ENCODE peak calls at places on chromosomes 13 and 19, in nine cellular contexts. One of them, this sample, is unnamed.
A peak's percentile ranks its signal among the peaks of the same experiment; 100 is the strongest.

GRCh38 chr13:22080832-22081231 is 410.0 kb downstream of the FGF9 start:
- DNase-seq in fibroblast of lung: no peak
- DNase-seq in endodermal cell: no peak
- DNase-seq in endothelial cell of umbilical vein: no peak
- DNase-seq in GM23338: peak; percentile 65
- DNase-seq in psoas muscle: no peak
- DNase-seq in small intestine: no peak
- DNase-seq in transverse colon: no peak
- DNase-seq in right cardiac atrium: no peak
- DNase-seq in this sample: no peak

GRCh38 chr13:51538626-51539179 is 45.6 kb upstream of the WDFY2 start:
- DNase-seq in endodermal cell: no peak
- DNase-seq in small intestine: no peak
- DNase-seq in GM23338: peak; percentile 67
- DNase-seq in fibroblast of lung: no peak
- DNase-seq in transverse colon: no peak
- DNase-seq in endothelial cell of umbilical vein: no peak
- DNase-seq in right cardiac atrium: no peak
- DNase-seq in psoas muscle: no peak
- DNase-seq in this sample: no peak

GRCh38 chr13:75161804-75162203 is 320.2 kb downstream of the TBC1D4 start:
- DNase-seq in GM23338: peak; percentile 13
- DNase-seq in transverse colon: no peak
- DNase-seq in small intestine: no peak
- DNase-seq in endodermal cell: peak; percentile 63
- DNase-seq in fibroblast of lung: no peak
- DNase-seq in psoas muscle: no peak
- DNase-seq in right cardiac atrium: no peak
- DNase-seq in endothelial cell of umbilical vein: no peak
- DNase-seq in this sample: no peak

GRCh38 chr13:21413013-21413412 is 46.1 kb downstream of the ZDHHC20 start:
- DNase-seq in psoas muscle: no peak
- DNase-seq in endothelial cell of umbilical vein: peak; percentile 14
- DNase-seq in fibroblast of lung: no peak
- DNase-seq in GM23338: no peak
- DNase-seq in transverse colon: no peak
- DNase-seq in small intestine: no peak
- DNase-seq in endodermal cell: no peak
- DNase-seq in right cardiac atrium: no peak
- DNase-seq in this sample: no peak

GRCh38 chr13:21670006-21670882 is 629 bp upstream of the FGF9 start:
- DNase-seq in endothelial cell of umbilical vein: peak; percentile 54
- DNase-seq in GM23338: peak; percentile 76
- DNase-seq in small intestine: peak; percentile 42
- DNase-seq in transverse colon: peak; percentile 66
- DNase-seq in fibroblast of lung: peak; percentile 61
- DNase-seq in endodermal cell: peak; percentile 83
- DNase-seq in psoas muscle: peak; percentile 66
- DNase-seq in right cardiac atrium: peak; percentile 89
- DNase-seq in this sample: no peak

GRCh38 chr19:51783373-51783772 is 11.6 kb upstream of the FPR3 start:
- DNase-seq in transverse colon: no peak
- DNase-seq in right cardiac atrium: no peak
- DNase-seq in GM23338: peak; percentile 61
- DNase-seq in fibroblast of lung: no peak
- DNase-seq in small intestine: no peak
- DNase-seq in endodermal cell: peak; percentile 52
- DNase-seq in psoas muscle: no peak
- DNase-seq in endothelial cell of umbilical vein: no peak
- DNase-seq in this sample: no peak

GRCh38 chr19:45323671-45324081 is 1.0 kb upstream of the CKM start:
- DNase-seq in transverse colon: peak; percentile 14
- DNase-seq in small intestine: no peak
- DNase-seq in right cardiac atrium: peak; percentile 83
- DNase-seq in GM23338: peak; percentile 75
- DNase-seq in endothelial cell of umbilical vein: no peak
- DNase-seq in endodermal cell: peak; percentile 79
- DNase-seq in psoas muscle: peak; percentile 91
- DNase-seq in fibroblast of lung: no peak
- DNase-seq in this sample: no peak

GRCh38 chr13:57627663-57628062 is 3.9 kb upstream of the PCDH17 start:
- DNase-seq in transverse colon: no peak
- DNase-seq in right cardiac atrium: no peak
- DNase-seq in endothelial cell of umbilical vein: peak; percentile 51
- DNase-seq in psoas muscle: no peak
- DNase-seq in endodermal cell: no peak
- DNase-seq in fibroblast of lung: peak; percentile 59
- DNase-seq in GM23338: peak; percentile 51
- DNase-seq in small intestine: no peak
- DNase-seq in this sample: no peak

GRCh38 chr19:37218592-37218935 is 550 bp downstream of the ZNF383 start:
- DNase-seq in psoas muscle: no peak
- DNase-seq in small intestine: no peak
- DNase-seq in fibroblast of lung: peak; percentile 34
- DNase-seq in endothelial cell of umbilical vein: no peak
- DNase-seq in transverse colon: no peak
- DNase-seq in right cardiac atrium: no peak
- DNase-seq in GM23338: no peak
- DNase-seq in endodermal cell: no peak
- DNase-seq in this sample: no peak

GRCh38 chr13:78022164-78022877 is 103.7 kb upstream of the EDNRB start:
- DNase-seq in GM23338: no peak
- DNase-seq in fibroblast of lung: peak; percentile 40
- DNase-seq in endodermal cell: no peak
- DNase-seq in small intestine: peak; percentile 14
- DNase-seq in psoas muscle: no peak
- DNase-seq in endothelial cell of umbilical vein: peak; percentile 95
- DNase-seq in transverse colon: peak; percentile 17
- DNase-seq in right cardiac atrium: peak; percentile 34
- DNase-seq in this sample: no peak

GRCh38 chr13:99214232-99214631 is 13.6 kb downstream of the UBAC2 start:
- DNase-seq in small intestine: no peak
- DNase-seq in endothelial cell of umbilical vein: no peak
- DNase-seq in fibroblast of lung: no peak
- DNase-seq in GM23338: peak; percentile 24
- DNase-seq in right cardiac atrium: no peak
- DNase-seq in psoas muscle: no peak
- DNase-seq in transverse colon: no peak
- DNase-seq in endodermal cell: no peak
- DNase-seq in this sample: no peak

GRCh38 chr13:99217461-99218101 is 16.9 kb downstream of the UBAC2 start:
- DNase-seq in endodermal cell: no peak
- DNase-seq in transverse colon: no peak
- DNase-seq in endothelial cell of umbilical vein: no peak
- DNase-seq in psoas muscle: no peak
- DNase-seq in small intestine: no peak
- DNase-seq in GM23338: no peak
- DNase-seq in right cardiac atrium: peak; percentile 51
- DNase-seq in fibroblast of lung: no peak
- DNase-seq in this sample: no peak

GRCh38 chr13:99218126-99218525 is 17.5 kb downstream of the UBAC2 start:
- DNase-seq in endothelial cell of umbilical vein: no peak
- DNase-seq in psoas muscle: no peak
- DNase-seq in transverse colon: no peak
- DNase-seq in right cardiac atrium: no peak
- DNase-seq in endodermal cell: no peak
- DNase-seq in GM23338: no peak
- DNase-seq in small intestine: no peak
- DNase-seq in fibroblast of lung: no peak
- DNase-seq in this sample: no peak

GRCh38 chr13:99214691-99215090 is 14.0 kb downstream of the UBAC2 start:
- DNase-seq in right cardiac atrium: no peak
- DNase-seq in endodermal cell: no peak
- DNase-seq in transverse colon: no peak
- DNase-seq in GM23338: no peak
- DNase-seq in fibroblast of lung: no peak
- DNase-seq in psoas muscle: no peak
- DNase-seq in small intestine: no peak
- DNase-seq in endothelial cell of umbilical vein: peak; percentile 26
- DNase-seq in this sample: no peak

DNA sequence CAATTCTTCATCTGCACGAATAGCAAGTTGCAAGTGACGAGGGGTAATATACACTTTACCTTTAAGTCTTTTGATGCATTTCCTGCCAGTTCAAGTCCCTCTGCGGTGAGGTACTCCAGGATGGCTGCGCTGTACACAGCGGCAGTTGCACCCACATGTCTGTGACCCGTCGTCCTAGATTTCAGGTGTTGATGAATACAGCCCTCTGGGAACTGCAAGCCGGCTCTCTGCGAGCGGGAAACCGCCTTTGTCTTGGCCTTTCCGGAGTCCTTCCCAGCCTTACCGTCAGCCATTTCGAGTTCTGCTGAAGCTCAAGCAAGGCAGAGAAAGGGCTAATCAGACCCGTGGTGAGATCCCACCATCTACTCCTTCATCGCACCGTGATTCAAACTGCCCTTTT is 14.8 kb downstream of the UBAC2 start:
- DNase-seq in transverse colon: no peak
- DNase-seq in small intestine: peak; percentile 37
- DNase-seq in fibroblast of lung: no peak
- DNase-seq in psoas muscle: no peak
- DNase-seq in GM23338: no peak
- DNase-seq in right cardiac atrium: no peak
- DNase-seq in endothelial cell of umbilical vein: peak; percentile 27
- DNase-seq in endodermal cell: no peak
- DNase-seq in this sample: no peak
- H3K4me3 ChIP-seq in transverse colon: no peak overlapping the region
- H3K4me3 ChIP-seq in small intestine: peak overlapping the region; percentile 24
- H3K4me3 ChIP-seq in fibroblast of lung: no peak overlapping the region
- H3K4me3 ChIP-seq in psoas muscle: no peak overlapping the region
- H3K4me3 ChIP-seq in GM23338: no peak overlapping the region
- H3K4me3 ChIP-seq in right cardiac atrium: no peak overlapping the region
- H3K4me3 ChIP-seq in endothelial cell of umbilical vein: no peak overlapping the region
- H3K4me3 ChIP-seq in endodermal cell: no peak overlapping the region
- H3K4me3 ChIP-seq in this sample: no peak overlapping the region

GRCh38 chr13:110240943-110241342 is 66.0 kb downstream of the COL4A1 start:
- DNase-seq in endodermal cell: no peak
- DNase-seq in fibroblast of lung: no peak
- DNase-seq in endothelial cell of umbilical vein: no peak
- DNase-seq in GM23338: no peak
- DNase-seq in psoas muscle: no peak
- DNase-seq in small intestine: no peak
- DNase-seq in right cardiac atrium: no peak
- DNase-seq in transverse colon: no peak
- DNase-seq in this sample: no peak
- H3K4me1 ChIP-seq in endodermal cell: peaks cover 20% of the 10 kb centered on the region
- H3K4me1 ChIP-seq in fibroblast of lung: peaks cover 34% of the 10 kb centered on the region
- H3K4me1 ChIP-seq in endothelial cell of umbilical vein: peaks cover 21% of the 10 kb centered on the region
- H3K4me1 ChIP-seq in GM23338: peaks cover 12% of the 10 kb centered on the region
- H3K4me1 ChIP-seq in psoas muscle: peaks cover 8% of the 10 kb centered on the region
- H3K4me1 ChIP-seq in small intestine: no peaks in the 10 kb centered on the region
- H3K4me1 ChIP-seq in right cardiac atrium: peaks cover 32% of the 10 kb centered on the region
- H3K4me1 ChIP-seq in transverse colon: peaks cover 17% of the 10 kb centered on the region
- H3K4me1 ChIP-seq in this sample: no peaks in the 10 kb centered on the region

GRCh38 chr19:1569997-1570396 is 1.9 kb upstream of the MEX3D start:
- DNase-seq in fibroblast of lung: no peak
- DNase-seq in transverse colon: no peak
- DNase-seq in GM23338: no peak
- DNase-seq in endodermal cell: no peak
- DNase-seq in right cardiac atrium: no peak
- DNase-seq in psoas muscle: no peak
- DNase-seq in endothelial cell of umbilical vein: no peak
- DNase-seq in small intestine: no peak
- DNase-seq in this sample: no peak
- H3K4me3 ChIP-seq in fibroblast of lung: no peak overlapping the region
- H3K4me3 ChIP-seq in transverse colon: no peak overlapping the region
- H3K4me3 ChIP-seq in GM23338: no peak overlapping the region
- H3K4me3 ChIP-seq in endodermal cell: no peak overlapping the region
- H3K4me3 ChIP-seq in right cardiac atrium: no peak overlapping the region
- H3K4me3 ChIP-seq in psoas muscle: no peak overlapping the region
- H3K4me3 ChIP-seq in endothelial cell of umbilical vein: no peak overlapping the region
- H3K4me3 ChIP-seq in small intestine: no peak overlapping the region
- H3K4me3 ChIP-seq in this sample: no peak overlapping the region

GRCh38 chr13:23792680-23793079 is 96.5 kb downstream of the MIPEP start:
- DNase-seq in GM23338: no peak
- DNase-seq in transverse colon: no peak
- DNase-seq in endodermal cell: no peak
- DNase-seq in endothelial cell of umbilical vein: no peak
- DNase-seq in right cardiac atrium: no peak
- DNase-seq in small intestine: no peak
- DNase-seq in psoas muscle: no peak
- DNase-seq in fibroblast of lung: no peak
- DNase-seq in this sample: no peak

GRCh38 chr13:23793711-23794110 is 95.5 kb downstream of the MIPEP start:
- DNase-seq in endothelial cell of umbilical vein: peak; percentile 73
- DNase-seq in GM23338: no peak
- DNase-seq in endodermal cell: no peak
- DNase-seq in fibroblast of lung: no peak
- DNase-seq in small intestine: no peak
- DNase-seq in right cardiac atrium: no peak
- DNase-seq in psoas muscle: no peak
- DNase-seq in transverse colon: no peak
- DNase-seq in this sample: no peak

GRCh38 chr13:23796546-23796945 is 92.7 kb downstream of the MIPEP start:
- DNase-seq in fibroblast of lung: peak; percentile 32
- DNase-seq in small intestine: no peak
- DNase-seq in endothelial cell of umbilical vein: no peak
- DNase-seq in endodermal cell: no peak
- DNase-seq in psoas muscle: no peak
- DNase-seq in transverse colon: no peak
- DNase-seq in GM23338: no peak
- DNase-seq in right cardiac atrium: no peak
- DNase-seq in this sample: no peak

GRCh38 chr13:23797276-23797903 is 91.8 kb downstream of the MIPEP start:
- DNase-seq in transverse colon: no peak
- DNase-seq in GM23338: no peak
- DNase-seq in endodermal cell: no peak
- DNase-seq in right cardiac atrium: no peak
- DNase-seq in psoas muscle: no peak
- DNase-seq in endothelial cell of umbilical vein: no peak
- DNase-seq in fibroblast of lung: no peak
- DNase-seq in small intestine: no peak
- DNase-seq in this sample: no peak

DNA sequence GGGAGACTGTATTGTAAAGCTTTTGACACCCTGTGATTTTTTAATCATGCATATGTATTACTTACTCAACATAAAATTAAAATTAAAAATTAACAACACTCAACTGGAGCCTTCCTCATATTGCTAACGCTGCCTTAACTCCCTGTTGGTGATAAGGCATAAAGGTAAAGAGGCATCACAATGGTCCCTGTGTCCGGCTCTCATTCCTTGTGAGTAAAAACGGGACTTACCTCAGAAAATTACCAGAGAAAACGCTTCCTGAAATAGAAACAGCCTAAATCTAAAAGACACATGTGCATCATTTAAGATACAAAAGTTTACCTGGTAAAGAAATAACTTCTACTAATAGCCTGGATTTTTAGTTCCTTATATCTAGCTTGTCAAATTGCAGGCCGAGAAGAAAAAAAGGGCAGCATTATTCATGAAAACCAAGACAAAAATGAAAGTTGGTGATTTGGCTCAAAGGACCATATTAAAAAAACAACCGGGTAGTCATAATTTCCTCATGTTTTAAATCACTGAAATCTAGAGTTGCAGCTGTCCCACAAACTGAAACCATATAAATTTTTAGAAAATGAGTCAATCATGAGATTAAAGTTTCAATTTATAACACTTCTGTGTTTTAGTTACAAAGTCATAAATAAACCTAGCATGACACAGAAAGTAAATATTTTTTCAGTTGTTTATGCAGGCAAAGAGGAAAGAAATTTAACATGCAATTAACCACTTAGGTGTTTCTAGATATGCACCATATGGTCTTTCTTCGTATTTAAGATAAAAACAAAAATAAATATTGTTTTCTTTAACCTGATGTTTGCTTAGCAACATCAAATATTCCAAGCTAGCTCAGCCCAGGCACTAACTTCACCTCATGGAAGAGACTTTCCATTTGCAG is 94.7 kb downstream of the MIPEP start:
- DNase-seq in transverse colon: no peak
- DNase-seq in psoas muscle: no peak
- DNase-seq in endothelial cell of umbilical vein: peak; percentile 91
- DNase-seq in small intestine: no peak
- DNase-seq in fibroblast of lung: peak; percentile 96
- DNase-seq in GM23338: no peak
- DNase-seq in endodermal cell: no peak
- DNase-seq in right cardiac atrium: no peak
- DNase-seq in this sample: no peak
- H3K4me1 ChIP-seq in transverse colon: peaks cover 5% of the 10 kb centered on the region
- H3K4me1 ChIP-seq in psoas muscle: peaks cover 9% of the 10 kb centered on the region
- H3K4me1 ChIP-seq in endothelial cell of umbilical vein: peaks cover 22% of the 10 kb centered on the region
- H3K4me1 ChIP-seq in small intestine: no peaks in the 10 kb centered on the region
- H3K4me1 ChIP-seq in fibroblast of lung: peaks cover 42% of the 10 kb centered on the region
- H3K4me1 ChIP-seq in GM23338: peaks cover 14% of the 10 kb centered on the region
- H3K4me1 ChIP-seq in endodermal cell: no peaks in the 10 kb centered on the region
- H3K4me1 ChIP-seq in right cardiac atrium: peaks cover 11% of the 10 kb centered on the region
- H3K4me1 ChIP-seq in this sample: no peaks in the 10 kb centered on the region

This sample was measured in iPS DF 6.9.